ENCODE peak calls at places on chromosomes 1 and 21, in four cellular contexts. L, K, Z and S are unnamed samples.

GRCh38 chr1:154595621-154596020 is 12.4 kb downstream of the ADAR start:
- DNase-seq in L (no peak), K (no peak), Z (no peak), S (peak; percentile 18)

GRCh38 chr1:10337436-10337835 is 61.4 kb upstream of the PGD start:
- DNase-seq in L (no peak), K (no peak), Z (no peak), S (no peak)

GRCh38 chr1:117817629-117818028 is 111.8 kb downstream of the GDAP2 start:
- DNase-seq in L (no peak), K (no peak), Z (no peak), S (no peak)

GRCh38 chr1:101410048-101410878 is 173.4 kb downstream of the S1PR1 start:
- DNase-seq in L (no peak), K (no peak), Z (no peak), S (no peak)

GRCh38 chr1:115837762-115838421 is 3.0 kb downstream of the NHLH2 start:
- DNase-seq in L (no peak), K (no peak), Z (no peak), S (no peak)

GRCh38 chr1:166113031-166113430 is 53.8 kb downstream of the FAM78B start:
- DNase-seq in L (no peak), K (no peak), Z (no peak), S (no peak)

GRCh38 chr1:93770640-93771039 is 89.0 kb upstream of the BCAR3 start:
- DNase-seq in L (no peak), K (no peak), Z (no peak), S (no peak)

GRCh38 chr1:6466023-6466422 is at the start of gene TNFRSF25:
- DNase-seq in L (no peak), K (no peak), Z (no peak), S (no peak)

GRCh38 chr1:76144233-76144632 is 69.7 kb downstream of the ST6GALNAC3 start:
- DNase-seq in L (no peak), K (no peak), Z (no peak), S (no peak)

GRCh38 chr1:31760901-31761470 is 3.2 kb downstream of the ADGRB2 start:
- DNase-seq in L (peak; percentile 56), K (peak; percentile 67), Z (peak; percentile 58), S (peak; percentile 65)

GRCh38 chr1:190754769-190755168 is 277.1 kb upstream of the BRINP3 start:
- DNase-seq in L (no peak), K (no peak), Z (peak; percentile 26), S (no peak)

GRCh38 chr1:112074711-112075110 is 85.2 kb upstream of the KCND3 start:
- DNase-seq in L (no peak), K (no peak), Z (no peak), S (no peak)

GRCh38 chr1:222824641-222825040 is 9.8 kb downstream of the DISP1 start:
- DNase-seq in L (no peak), K (no peak), Z (no peak), S (no peak)

GRCh38 chr1:245858683-245859509 is 648.2 kb downstream of the SMYD3 start:
- DNase-seq in L (no peak), K (no peak), Z (peak; percentile 3), S (no peak)

GRCh38 chr1:219385786-219386427 is 212.2 kb downstream of the LYPLAL1 start:
- DNase-seq in L (peak; percentile 41), K (no peak), Z (peak; percentile 65), S (peak; percentile 48)

GRCh38 chr1:74767490-74767889 is 34.5 kb downstream of the TYW3 start:
- DNase-seq in L (no peak), K (no peak), Z (peak; percentile 54), S (peak; percentile 3)

GRCh38 chr1:223474804-223475203 is 81.6 kb downstream of the CCDC185 start:
- DNase-seq in L (no peak), K (no peak), Z (no peak), S (no peak)

GRCh38 chr1:56897150-56898004 is 42.8 kb downstream of the C8A start:
- DNase-seq in L (no peak), K (peak; percentile 58), Z (no peak), S (peak; percentile 4)

GRCh38 chr21:46054447-46054846 is 43.5 kb upstream of the COL6A2 start:
- DNase-seq in L (no peak), K (no peak), Z (no peak), S (peak; percentile 99)

GRCh38 chr1:218259800-218260199 is 25.3 kb upstream of the RRP15 start:
- DNase-seq in L (no peak), K (no peak), Z (peak; percentile 44), S (no peak)

GRCh38 chr1:176531036-176531435 is 68.1 kb downstream of the PAPPA2 start:
- DNase-seq in L (no peak), K (no peak), Z (no peak), S (no peak)

GRCh38 chr1:27356628-27357280 is 10.0 kb downstream of the MAP3K6 start:
- DNase-seq in L (no peak), K (peak; percentile 86), Z (no peak), S (no peak)

GRCh38 chr1:51569284-51570062 is 47.4 kb upstream of the OSBPL9 start:
- DNase-seq in L (peak; percentile 38), K (peak; percentile 40), Z (peak; percentile 51), S (peak; percentile 61)

GRCh38 chr1:24248859-24249258 is 61.8 kb upstream of the IFNLR1 start:
- DNase-seq in L (no peak), K (no peak), Z (peak; percentile 29), S (no peak)

GRCh38 chr21:42548687-42549406 is 35.2 kb downstream of the SLC37A1 start:
- DNase-seq in L (no peak), K (no peak), Z (no peak), S (no peak)

GRCh38 chr1:53066941-53067738 is 5.1 kb downstream of the PODN start:
- DNase-seq in L (no peak), K (peak; percentile 11), Z (no peak), S (no peak)

GRCh38 chr1:201608635-201609395 is 69.9 kb downstream of the NAV1 start:
- DNase-seq in L (no peak), K (no peak), Z (no peak), S (peak; percentile 97)

GRCh38 chr1:230894032-230894431 is 25.7 kb upstream of the C1orf198 start:
- DNase-seq in L (no peak), K (no peak), Z (no peak), S (no peak)

GRCh38 chr1:10969267-10969970 is 43.0 kb upstream of the TARDBP start:
- DNase-seq in L (no peak), K (no peak), Z (no peak), S (no peak)

GRCh38 chr1:220895412-220895946 is 16.2 kb downstream of the HLX start:
- DNase-seq in L (no peak), K (no peak), Z (no peak), S (no peak)

GRCh38 chr1:220894924-220895256 is 15.6 kb downstream of the HLX start:
- DNase-seq in L (no peak), K (no peak), Z (no peak), S (no peak)

GRCh38 chr1:220892997-220893700 is 13.9 kb downstream of the HLX start:
- DNase-seq in L (no peak), K (no peak), Z (no peak), S (no peak)

GRCh38 chr1:220893701-220894024 is 14.4 kb downstream of the HLX start:
- DNase-seq in L (no peak), K (no peak), Z (no peak), S (no peak)

GRCh38 chr1:220894025-220894923 is 15.0 kb downstream of the HLX start:
- DNase-seq in L (no peak), K (no peak), Z (no peak), S (no peak)
- H3K9me3 ChIP-seq in L (no peaks in the 10 kb centered on the region), K (peaks cover 5% of the 10 kb centered on the region), Z (no peaks in the 10 kb centered on the region), S (no peaks in the 10 kb centered on the region)

DNA sequence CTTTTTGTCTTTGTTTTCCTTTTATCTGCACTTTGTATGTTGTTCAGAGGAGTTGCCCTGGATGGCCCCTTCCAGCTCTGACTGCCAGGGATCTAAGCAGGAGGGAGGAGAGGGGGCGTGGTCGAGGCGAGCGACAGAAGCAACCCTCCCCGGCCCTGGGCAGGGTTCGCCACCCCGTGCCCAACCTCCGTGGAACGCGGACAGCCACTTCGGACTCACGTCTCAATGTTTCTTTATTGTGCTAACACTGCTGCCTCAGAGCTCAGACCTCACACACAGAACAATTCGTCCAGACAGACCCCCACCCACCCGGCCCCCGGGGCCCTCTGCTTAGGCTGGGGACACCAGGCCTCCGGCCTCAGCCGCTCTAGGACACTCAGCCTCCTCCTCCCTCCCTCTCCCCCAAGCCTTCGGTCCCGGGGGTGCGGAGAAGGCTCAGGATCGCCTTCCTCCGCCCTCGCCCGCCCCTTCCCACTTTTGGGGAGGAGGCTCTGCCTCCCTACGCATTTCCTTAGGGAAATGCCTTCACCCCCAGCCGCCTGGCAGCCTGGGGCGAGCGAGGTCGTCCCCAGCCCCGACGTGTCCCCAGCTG is 8.3 kb downstream of the VSIG8 start:
- DNase-seq in L (peak; percentile 85), K (peak; percentile 85), Z (peak; percentile 69), S (peak; percentile 84)
- H3K4me3 ChIP-seq in L (peak overlapping the region; percentile 11), K (peak overlapping the region; percentile 73), Z (peak overlapping the region; percentile 59), S (peak overlapping the region; percentile 61)

GRCh38 chr1:49408346-49408745 is 615.4 kb downstream of the AGBL4 start:
- DNase-seq in L (no peak), K (no peak), Z (no peak), S (peak; percentile 18)
- H3K9me3 ChIP-seq in L (no peaks in the 10 kb centered on the region), K (no peaks in the 10 kb centered on the region), Z (no peaks in the 10 kb centered on the region), S (no peaks in the 10 kb centered on the region)

DNA sequence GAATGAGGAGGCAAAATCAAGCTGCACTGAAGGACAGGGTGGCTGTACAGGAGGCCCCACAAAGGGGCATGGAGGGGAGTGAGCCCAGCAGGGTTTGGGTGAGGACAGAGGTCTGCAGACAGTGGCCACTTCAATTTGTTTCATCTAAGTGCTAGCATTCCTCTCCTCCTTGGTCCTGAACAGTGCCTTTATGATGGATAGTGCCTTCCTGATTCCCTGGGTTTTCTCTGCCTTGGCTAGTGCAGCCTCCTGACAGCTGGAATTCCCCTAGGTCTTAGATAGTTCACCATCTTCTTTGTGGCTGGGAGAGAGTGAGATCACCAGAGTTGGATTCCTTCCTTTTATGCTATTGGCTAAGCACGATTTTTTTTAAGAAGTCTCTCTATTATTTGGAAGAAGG is 3.8 kb upstream of the HPCAL4 start:
- DNase-seq in L (no peak), K (no peak), Z (no peak), S (no peak)
- H3K4me3 ChIP-seq in L (no peak overlapping the region), K (no peak overlapping the region), Z (no peak overlapping the region), S (no peak overlapping the region)

GRCh38 chr1:152344463-152344862 is 15.3 kb downstream of the FLG2 start:
- DNase-seq in L (no peak), K (no peak), Z (no peak), S (no peak)
- H3K9me3 ChIP-seq in L (no peaks in the 10 kb centered on the region), K (no peaks in the 10 kb centered on the region), Z (no peaks in the 10 kb centered on the region), S (no peaks in the 10 kb centered on the region)

GRCh38 chr1:156077430-156077760 is 4.9 kb downstream of the MEX3A start:
- DNase-seq in L (no peak), K (no peak), Z (no peak), S (no peak)
- H3K4me3 ChIP-seq in L (no peak overlapping the region), K (no peak overlapping the region), Z (no peak overlapping the region), S (no peak overlapping the region)